ENCODE peak calls at places on chromosomes 2 and 18, in seven cellular contexts. X is neuronal stem cell, F is IMR-90, G is H1, J is mesendoderm, L is mesenchymal stem cell, A is trophoblast cell. D is an unnamed sample.

GRCh38 chr2:226640501-226640900 is 159.1 kb downstream of the IRS1 start:
- DNase-seq in X (no peak), F (no peak), G (no peak), J (no peak), L (no peak), A (no peak), D (no peak)

GRCh38 chr2:229261599-229261998 is 9.5 kb downstream of the PID1 start:
- DNase-seq in X (no peak), F (no peak), G (no peak), J (no peak), L (no peak), A (no peak), D (no peak)

GRCh38 chr2:10289891-10290290 is 12.8 kb upstream of the HPCAL1 start:
- DNase-seq in X (no peak), F (peak; percentile 37), G (no peak), J (no peak), L (peak; percentile 58), A (no peak), D (no peak)

GRCh38 chr2:174878537-174879147 is 114.4 kb upstream of the CHRNA1 start:
- DNase-seq in X (no peak), F (peak; percentile 49), G (no peak), J (no peak), L (no peak), A (no peak), D (no peak)

GRCh38 chr18:2953935-2954641 is 58.9 kb downstream of the LPIN2 start:
- DNase-seq in X (no peak), F (no peak), G (no peak), J (no peak), L (no peak), A (no peak), D (no peak)

GRCh38 chr2:19651466-19651865 is 250.3 kb downstream of the TTC32 start:
- DNase-seq in X (no peak), F (no peak), G (no peak), J (no peak), L (no peak), A (no peak), D (no peak)

GRCh38 chr2:7373156-7373555 is 455.9 kb downstream of the RNF144A start:
- DNase-seq in X (no peak), F (no peak), G (no peak), J (no peak), L (no peak), A (no peak), D (no peak)

GRCh38 chr2:85712261-85712660 is 18.1 kb downstream of the GNLY start:
- DNase-seq in X (no peak), F (no peak), G (no peak), J (no peak), L (no peak), A (no peak), D (no peak)

GRCh38 chr2:12533337-12533736 is 183.4 kb upstream of the TRIB2 start:
- DNase-seq in X (no peak), F (no peak), G (no peak), J (peak; percentile 53), L (no peak), A (no peak), D (no peak)

DNA sequence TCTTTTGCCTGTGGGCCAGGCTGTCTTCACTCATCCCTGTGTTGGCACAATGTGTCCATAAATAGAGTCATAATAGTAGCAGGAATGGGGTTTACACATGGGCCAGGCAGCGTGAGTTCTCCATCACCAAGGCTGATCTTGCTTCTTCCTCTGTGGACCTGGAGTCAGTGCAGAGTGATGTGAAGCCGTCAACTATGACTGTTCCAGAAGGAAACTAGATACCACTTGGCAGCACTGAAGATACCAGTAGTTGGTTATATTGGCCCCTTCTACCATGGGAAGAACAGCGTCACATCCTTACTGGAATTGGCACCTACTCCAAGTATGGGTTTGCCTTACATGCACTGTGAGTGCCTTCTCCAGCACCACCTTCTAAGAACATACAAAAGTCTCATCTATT is 30.2 kb downstream of the COPS8 start:
- DNase-seq in X (no peak), F (no peak), G (no peak), J (no peak), L (no peak), A (no peak), D (no peak)
- H3K4ac ChIP-seq in X (no peak overlapping the region), F (no peak overlapping the region), G (no peak overlapping the region), J (no peak overlapping the region), L (no peak overlapping the region), A (no peak overlapping the region), D (no peak overlapping the region)

DNA sequence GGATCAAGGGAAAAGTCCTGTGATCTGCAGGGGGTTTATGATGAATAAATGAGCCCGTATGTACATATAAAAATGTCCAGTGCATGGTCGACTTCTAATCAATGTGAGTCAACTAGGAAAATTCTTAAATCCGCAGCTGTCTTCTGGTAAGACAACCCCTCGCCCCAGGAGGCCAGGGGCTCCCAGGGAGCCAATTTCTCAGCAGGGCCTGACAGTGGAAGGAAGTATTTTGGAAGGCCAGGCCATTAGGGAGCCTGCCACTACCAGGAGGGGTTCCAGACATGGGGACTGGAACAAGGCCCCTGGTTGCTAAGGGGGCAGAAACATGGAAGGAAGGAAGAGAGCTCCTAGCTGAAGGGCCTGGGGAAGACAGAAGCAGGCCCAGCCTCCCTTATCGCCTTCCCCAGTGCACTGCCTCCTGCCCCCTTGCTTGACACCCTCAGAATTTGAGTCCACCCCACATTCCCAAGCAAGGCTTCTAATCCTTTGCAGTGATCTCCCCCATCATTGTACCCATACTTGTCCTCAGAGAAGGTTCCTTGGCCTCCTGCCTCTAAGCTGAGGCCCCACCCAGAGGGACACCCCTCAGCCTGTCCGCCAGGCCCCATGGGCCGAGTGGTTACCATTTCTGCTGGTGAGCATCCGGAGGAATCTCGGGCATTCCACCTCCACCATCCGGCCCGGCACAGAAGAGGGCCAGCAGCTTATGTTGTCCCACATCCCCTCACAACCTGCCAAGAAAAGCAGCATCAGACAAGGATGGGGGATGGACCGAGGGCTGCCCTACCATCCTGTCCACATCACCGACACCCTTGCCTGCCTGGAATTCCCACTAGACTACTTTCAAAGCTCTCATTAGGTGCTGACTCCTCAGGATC is 45.9 kb downstream of the SCTR start:
- DNase-seq in X (no peak), F (no peak), G (peak; percentile 35), J (no peak), L (no peak), A (no peak), D (peak; percentile 17)
- H3K4ac ChIP-seq in X (no peak overlapping the region), F (no peak overlapping the region), G (no peak overlapping the region), J (no peak overlapping the region), L (no peak overlapping the region), A (no peak overlapping the region), D (no peak overlapping the region)

GRCh38 chr18:78772369-78773302 is 207.0 kb upstream of the SALL3 start:
- DNase-seq in X (no peak), F (no peak), G (no peak), J (no peak), L (no peak), A (no peak), D (no peak)
- H3K4ac ChIP-seq in X (no peak overlapping the region), F (no peak overlapping the region), G (no peak overlapping the region), J (no peak overlapping the region), L (no peak overlapping the region), A (no peak overlapping the region), D (no peak overlapping the region)

DNA sequence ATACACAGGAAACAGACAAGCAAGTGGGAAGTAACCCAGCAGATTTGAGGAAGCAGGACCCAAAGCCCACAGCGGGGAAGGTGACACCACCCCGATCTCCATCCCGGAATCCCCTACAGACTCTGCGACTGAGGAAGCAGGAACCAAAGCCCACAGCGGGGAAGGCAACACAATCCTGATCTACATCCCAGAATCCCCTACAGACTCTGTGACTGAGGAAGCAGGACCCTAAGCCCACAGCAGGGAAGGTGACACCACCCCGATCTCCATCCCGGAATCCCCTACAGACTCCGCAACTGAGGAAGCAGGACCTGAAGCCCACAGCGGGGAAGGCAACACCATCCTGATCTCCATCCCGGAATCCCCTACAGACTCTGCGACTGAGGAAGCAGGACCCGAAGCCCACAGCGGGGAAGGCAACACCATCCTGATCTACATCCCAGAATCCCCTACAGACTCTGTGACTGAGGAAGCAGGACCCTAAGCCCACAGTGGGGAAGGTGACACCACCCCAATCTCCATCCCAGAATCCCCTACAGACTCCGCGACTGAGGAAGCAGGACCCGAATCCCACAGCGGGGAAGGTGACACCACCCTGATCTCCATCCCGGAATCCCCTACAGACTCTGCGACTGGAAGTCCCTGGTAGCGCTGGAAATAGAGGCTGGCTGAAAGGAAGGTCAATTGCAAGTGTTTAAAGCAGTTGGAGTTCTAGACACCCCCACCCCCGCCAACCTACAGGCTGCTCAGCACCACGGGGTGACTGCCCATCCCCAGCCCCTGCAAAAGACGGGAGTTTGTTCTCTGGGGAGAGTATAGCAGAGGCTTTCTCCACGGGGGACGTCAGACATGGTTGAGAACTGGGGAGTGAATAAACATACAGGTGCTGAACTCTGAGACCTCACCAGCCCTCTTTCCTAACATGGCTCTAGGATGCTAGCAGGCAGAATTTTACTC is 21.2 kb downstream of the CIB4 start:
- DNase-seq in X (no peak), F (no peak), G (peak; percentile 41), J (peak; percentile 45), L (no peak), A (no peak), D (peak; percentile 24)
- H3K4ac ChIP-seq in X (no peak overlapping the region), F (no peak overlapping the region), G (no peak overlapping the region), J (no peak overlapping the region), L (no peak overlapping the region), A (no peak overlapping the region), D (no peak overlapping the region)

GRCh38 chr2:27372937-27373336 is 2.5 kb downstream of the SNX17 start:
- DNase-seq in X (no peak), F (no peak), G (no peak), J (peak; percentile 51), L (no peak), A (no peak), D (no peak)

GRCh38 chr2:27363933-27364332 is 6.2 kb downstream of the EIF2B4 start:
- DNase-seq in X (no peak), F (no peak), G (no peak), J (no peak), L (no peak), A (no peak), D (no peak)

GRCh38 chr2:27370026-27370815 is at the start of the genes EIF2B4 and SNX17:
- DNase-seq in X (peak; percentile 97), F (peak; percentile 99), G (peak; percentile 99), J (peak; percentile 100), L (peak; percentile 99), A (peak; percentile 100), D (peak; percentile 99)

GRCh38 chr2:27370816-27371620 is 602 bp downstream of the SNX17 start:
- DNase-seq in X (no peak), F (peak; percentile 53), G (peak; percentile 47), J (peak; percentile 56), L (peak; percentile 76), A (peak; percentile 18), D (no peak)

GRCh38 chr2:27369471-27370025 is 590 bp downstream of the EIF2B4 start:
- DNase-seq in X (no peak), F (peak; percentile 50), G (peak; percentile 88), J (peak; percentile 79), L (no peak), A (no peak), D (peak; percentile 78)
- H3K4ac ChIP-seq in X (no peak overlapping the region), F (peak overlapping the region; percentile 79), G (no peak overlapping the region), J (no peak overlapping the region), L (peak overlapping the region; percentile 82), A (peak overlapping the region; percentile 72), D (no peak overlapping the region)

GRCh38 chr2:96875498-96876035 is 5.7 kb upstream of the SEMA4C start:
- DNase-seq in X (no peak), F (no peak), G (no peak), J (peak; percentile 68), L (no peak), A (no peak), D (no peak)
- H3K4ac ChIP-seq in X (no peak overlapping the region), F (no peak overlapping the region), G (no peak overlapping the region), J (no peak overlapping the region), L (no peak overlapping the region), A (peak overlapping the region; percentile 5), D (no peak overlapping the region)

D was measured in H9.